ENCODE peak calls at places on chromosome 5, in four cellular contexts. E is NCI-H345, B is GM23248, J is globus pallidus. W is an unnamed sample.

GRCh38 chr5:33491941-33492340 is 51.2 kb downstream of the TARS1 start:
- DNase-seq in E (no peak), B (peak), J (no peak), W (no peak)

GRCh38 chr5:96733771-96734498 is 71.8 kb downstream of the CAST start:
- DNase-seq in E (no peak), B (peak), J (no peak), W (peak)

GRCh38 chr5:126410623-126411022 is 12.6 kb upstream of the GRAMD2B start:
- DNase-seq in E (no peak), B (no peak), J (no peak), W (no peak)

GRCh38 chr5:1936901-1937300 is 54.2 kb upstream of the IRX4 start:
- DNase-seq in E (no peak), B (no peak), J (no peak), W (no peak)

GRCh38 chr5:56761486-56761885 is 53.9 kb upstream of the MAP3K1 start:
- DNase-seq in E (no peak), B (no peak), J (no peak), W (no peak)

GRCh38 chr5:1336749-1337489 is 8.0 kb downstream of the CLPTM1L start:
- DNase-seq in E (no peak), B (no peak), J (no peak), W (no peak)

GRCh38 chr5:106127341-106127781 is 1543.4 kb downstream of the EFNA5 start:
- DNase-seq in E (no peak), B (no peak), J (no peak), W (no peak)

GRCh38 chr5:82018462-82018861 is 46.6 kb downstream of the ATG10 start:
- DNase-seq in E (no peak), B (no peak), J (peak), W (peak)

GRCh38 chr5:26419987-26420386 is 618.4 kb downstream of the CDH9 start:
- DNase-seq in E (no peak), B (no peak), J (no peak), W (no peak)

GRCh38 chr5:146877178-146877681 is 1.3 kb downstream of the PPP2R2B start:
- DNase-seq in E (peak), B (no peak), J (peak), W (peak)

GRCh38 chr5:142184939-142185526 is 76.5 kb downstream of the NDFIP1 start:
- DNase-seq in E (no peak), B (peak), J (no peak), W (no peak)

GRCh38 chr5:144207875-144208444 is 37.3 kb downstream of the KCTD16 start:
- DNase-seq in E (peak), B (no peak), J (no peak), W (no peak)

GRCh38 chr5:151651997-151652645 is 34.6 kb downstream of the SPARC start:
- DNase-seq in E (peak), B (peak), J (peak), W (peak)

GRCh38 chr5:111755942-111756353 is 1.0 kb downstream of the NREP start:
- DNase-seq in E (no peak), B (peak), J (no peak), W (peak)

GRCh38 chr5:96588551-96588950 is 73.6 kb upstream of the CAST start:
- DNase-seq in E (no peak), B (no peak), J (no peak), W (no peak)

GRCh38 chr5:159332800-159333563 is 2.7 kb upstream of the IL12B start:
- DNase-seq in E (no peak), B (no peak), J (peak), W (peak)

W was measured in cerebellar cortex.